ENCODE peak calls at places on chromosomes 3 and 15, in six cellular contexts. W is HuH-7; S is amniotic epithelial cell; I is AG20443; L is stimulated activated CD4-positive, alpha-beta T cell treated with anti-CD3 and anti-CD28 coated beads, Interleukin-12 subunit alpha, Interleukin-12 subunit beta, amount 100 ng/mL, for 4 hours; K is psoas muscle. J is an unnamed sample.
A peak's percentile ranks its signal among the peaks of the same experiment; 100 is the strongest.

GRCh38 chr3:9500108-9501050 is 53.2 kb downstream of the LHFPL4 start:
- DNase-seq in L (peak; percentile 63), I (peak; percentile 91), K (peak; percentile 74), W (peak; percentile 97), S (peak; percentile 55), J (no peak)

GRCh38 chr3:69738859-69739203 is 433 bp upstream of the MITF start:
- DNase-seq in W (no peak), K (no peak), L (no peak), S (no peak), I (no peak), J (no peak)

GRCh38 chr3:48306860-48307530 is 26.5 kb downstream of the SPINK8 start:
- DNase-seq in I (no peak), S (no peak), W (no peak), K (no peak), L (no peak), J (no peak)

GRCh38 chr3:10193692-10194327 is 29.1 kb downstream of the IRAK2 start:
- DNase-seq in K (no peak), L (no peak), I (no peak), W (no peak), S (no peak), J (no peak)

GRCh38 chr15:92902723-92903587 is 2.8 kb downstream of the CHD2 start:
- DNase-seq in I (no peak), W (no peak), S (no peak), K (no peak), L (no peak), J (no peak)

GRCh38 chr3:78919021-78919755 is 848.6 kb downstream of the ROBO1 start:
- DNase-seq in K (no peak), W (peak; percentile 19), L (no peak), S (peak; percentile 94), I (peak; percentile 52), J (no peak)

GRCh38 chr3:2001306-2002108 is 97.2 kb upstream of the CNTN4 start:
- DNase-seq in K (no peak), S (no peak), L (no peak), I (no peak), W (no peak), J (no peak)

GRCh38 chr3:35932995-35933394 is 293.7 kb downstream of the ARPP21 start:
- DNase-seq in L (no peak), K (no peak), I (peak; percentile 26), S (peak; percentile 80), W (no peak), J (no peak)

GRCh38 chr15:97750071-97750470 is 210.4 kb upstream of the ARRDC4 start:
- DNase-seq in W (no peak), I (no peak), L (no peak), S (no peak), K (no peak), J (no peak)

GRCh38 chr3:3127432-3128010 is 781 bp downstream of the TRNT1 start:
- DNase-seq in K (no peak), S (no peak), W (peak; percentile 17), I (peak; percentile 52), L (peak; percentile 13), J (no peak)

GRCh38 chr3:66038726-66039589 is at the start of gene MAGI1:
- DNase-seq in K (peak; percentile 94), W (peak; percentile 64), S (peak; percentile 96), I (peak; percentile 97), L (peak; percentile 10), J (peak; percentile 87)

GRCh38 chr15:53297828-53298227 is 461.6 kb downstream of the WDR72 start:
- DNase-seq in K (no peak), W (no peak), L (no peak), I (no peak), S (no peak), J (no peak)

GRCh38 chr3:107124885-107125284 is 252.4 kb upstream of the CCDC54 start:
- DNase-seq in S (peak; percentile 93), I (peak; percentile 80), L (no peak), W (no peak), K (no peak), J (no peak)

GRCh38 chr15:74863239-74864056 is 9.7 kb downstream of the SCAMP2 start:
- DNase-seq in W (no peak), L (no peak), S (peak; percentile 28), I (no peak), K (no peak), J (no peak)

GRCh38 chr15:78457101-78457500 is 19.1 kb downstream of the IREB2 start:
- DNase-seq in S (peak; percentile 96), I (peak; percentile 71), W (no peak), K (no peak), L (no peak), J (no peak)

GRCh38 chr3:149013726-149014125 is 22.4 kb downstream of the GYG1 start:
- DNase-seq in L (no peak), I (no peak), S (no peak), W (no peak), K (no peak), J (no peak)

GRCh38 chr15:63460210-63461135 is 43.9 kb upstream of the USP3 start:
- DNase-seq in W (no peak), I (no peak), K (no peak), L (no peak), S (no peak), J (no peak)

GRCh38 chr15:50380089-50380488 is 25.1 kb upstream of the GABPB1 start:
- DNase-seq in K (no peak), S (peak; percentile 37), W (no peak), I (no peak), L (no peak), J (no peak)

GRCh38 chr3:64214002-64214696 is 11.1 kb downstream of the PRICKLE2 start:
- DNase-seq in S (peak; percentile 88), W (no peak), K (peak; percentile 77), I (peak; percentile 75), L (no peak), J (no peak)

GRCh38 chr3:45088543-45088942 is 57.6 kb downstream of the CDCP1 start:
- DNase-seq in K (no peak), L (no peak), S (no peak), I (no peak), W (no peak), J (no peak)

GRCh38 chr3:64047806-64048205 is 24.5 kb upstream of the PSMD6 start:
- DNase-seq in W (no peak), K (no peak), L (no peak), I (no peak), S (no peak), J (no peak)

GRCh38 chr3:133891662-133892389 is 3.9 kb downstream of the RAB6B start:
- DNase-seq in W (no peak), S (no peak), K (no peak), I (peak; percentile 6), L (no peak), J (no peak)

GRCh38 chr3:9009976-9010545 is 46.8 kb upstream of the RAD18 start:
- DNase-seq in S (no peak), L (no peak), W (no peak), I (no peak), K (no peak), J (no peak)

GRCh38 chr3:36443042-36443686 is 62.9 kb downstream of the STAC start:
- DNase-seq in S (no peak), L (no peak), W (no peak), I (no peak), K (no peak), J (no peak)

GRCh38 chr3:50151728-50152127 is 3.4 kb upstream of the SEMA3F start:
- DNase-seq in W (no peak), L (no peak), I (no peak), S (no peak), K (no peak), J (no peak)

GRCh38 chr3:111071257-111072015 is at the start of gene NECTIN3:
- DNase-seq in K (peak; percentile 95), I (peak; percentile 95), W (peak; percentile 94), L (peak; percentile 78), S (peak; percentile 99), J (peak; percentile 86)

GRCh38 chr15:76947454-76947853 is 15.9 kb downstream of the RCN2 start:
- DNase-seq in S (no peak), K (no peak), W (no peak), L (no peak), I (no peak), J (no peak)

GRCh38 chr3:149383703-149384102 is 6.3 kb upstream of the TM4SF1 start:
- DNase-seq in W (no peak), S (no peak), K (no peak), L (no peak), I (no peak), J (no peak)

GRCh38 chr3:11553436-11554235 is 90.1 kb downstream of the VGLL4 start:
- DNase-seq in K (peak; percentile 70), L (no peak), W (no peak), I (no peak), S (no peak), J (no peak)

GRCh38 chr15:44069489-44069888 is 125.6 kb downstream of the FRMD5 start:
- DNase-seq in I (no peak), K (no peak), W (no peak), L (no peak), S (no peak), J (no peak)

GRCh38 chr3:12751548-12751947 is 7.5 kb downstream of the TMEM40 start:
- DNase-seq in L (no peak), K (no peak), S (peak; percentile 30), W (no peak), I (no peak), J (no peak)

GRCh38 chr15:71282086-71282485 is 166.8 kb downstream of the THSD4 start:
- DNase-seq in L (no peak), K (no peak), W (no peak), I (peak; percentile 80), S (peak; percentile 80), J (no peak)

GRCh38 chr3:37810788-37811187 is 50.9 kb upstream of the CTDSPL start:
- DNase-seq in I (no peak), K (no peak), L (no peak), S (no peak), W (no peak), J (no peak)

GRCh38 chr3:111720681-111721380 is 125.7 kb upstream of the ZBED2 start:
- DNase-seq in S (no peak), L (no peak), W (no peak), I (no peak), K (no peak), J (no peak)